ENCODE peak calls at places on chromosomes 6 and 20, in six cellular contexts. G is stimulated activated CD8-positive, alpha-beta memory T cell treated with anti-CD3 and anti-CD28 coated beads, Interleukin-2, amount 100 ng/mL, for 48 hours; D is activated T-helper 1 cell treated with anti-CD3 and anti-CD28 coated beads, Interleukin-2, amount 50 U/mL, for 16 hours; H is epithelial cell of esophagus; F is posterior vena cava; T is T-helper 2 cell treated with Interferon-gamma antibody and Interleukin-4, amounts not matched to agents 5 μg/mL and 100 μg/mL, for 36 hours. X is an unnamed sample.
A peak's percentile ranks its signal among the peaks of the same experiment; 100 is the strongest.

GRCh38 chr6:138405816-138406403 is 1.9 kb downstream of the HEBP2 start:
- DNase-seq in D (no peak), F (no peak), T (no peak), H (no peak), G (no peak), X (no peak)

GRCh38 chr20:49268600-49269365 is 9.1 kb downstream of the ZNFX1 start:
- DNase-seq in G (no peak), F (no peak), T (no peak), D (no peak), H (no peak), X (no peak)

GRCh38 chr6:40251609-40252008 is 317.3 kb upstream of the MOCS1 start:
- DNase-seq in F (no peak), D (no peak), H (no peak), G (no peak), T (no peak), X (no peak)

GRCh38 chr6:158086054-158086705 is 81.9 kb downstream of the SERAC1 start:
- DNase-seq in T (no peak), H (no peak), G (no peak), F (no peak), D (no peak), X (no peak)

GRCh38 chr20:48875914-48876240 is 45.6 kb upstream of the ARFGEF2 start:
- DNase-seq in H (peak; percentile 34), D (no peak), T (no peak), G (no peak), F (no peak), X (no peak)

GRCh38 chr6:136761227-136761922 is 30.9 kb downstream of the MAP3K5 start:
- DNase-seq in T (no peak), F (no peak), G (no peak), D (no peak), H (no peak), X (no peak)

GRCh38 chr20:962223-962622 is 39.9 kb downstream of the RSPO4 start:
- DNase-seq in F (no peak), G (no peak), T (no peak), D (no peak), H (no peak), X (no peak)

GRCh38 chr20:56986931-56987720 is 279.3 kb downstream of the BMP7 start:
- DNase-seq in G (no peak), H (no peak), D (no peak), F (no peak), T (no peak), X (no peak)

GRCh38 chr6:33802186-33803061 is 1.4 kb downstream of the MLN start:
- DNase-seq in G (no peak), F (no peak), H (no peak), D (no peak), T (no peak), X (no peak)

GRCh38 chr6:71181565-71181964 is 107.0 kb upstream of the OGFRL1 start:
- DNase-seq in F (no peak), T (no peak), D (no peak), H (peak; percentile 95), G (no peak), X (no peak)

GRCh38 chr20:34310481-34311117 is 7.4 kb upstream of the AHCY start:
- DNase-seq in H (no peak), D (no peak), F (no peak), G (no peak), T (no peak), X (no peak)